ENCODE peak calls at places on chromosomes 16 and 17, in seven cellular contexts. D is cardiac muscle cell; F is HCT116; T is A549; N is esophagus muscularis mucosa; M is CD4-positive, CD25-positive, alpha-beta regulatory T cell; K is mammary epithelial cell. R is an unnamed sample.

GRCh38 chr17:61447358-61447757 is 4.9 kb upstream of the TBX4 start:
- DNase-seq in D (no peak), F (no peak), T (no peak), N (peak; percentile 45), M (no peak), K (no peak), R (no peak)

GRCh38 chr16:21950782-21951521 is 2.2 kb upstream of the UQCRC2 start:
- DNase-seq in D (peak; percentile 50), F (peak; percentile 36), T (peak; percentile 61), N (no peak), M (peak; percentile 59), K (peak; percentile 31), R (no peak)

GRCh38 chr16:31453255-31454204 is 5.8 kb upstream of the ARMC5 start:
- DNase-seq in D (peak; percentile 65), F (no peak), T (peak; percentile 70), N (no peak), M (no peak), K (peak; percentile 78), R (peak; percentile 83)

GRCh38 chr16:84479716-84480450 is 24.6 kb downstream of the MEAK7 start:
- DNase-seq in D (no peak), F (no peak), T (no peak), N (no peak), M (no peak), K (no peak), R (no peak)

GRCh38 chr17:1562178-1562643 is 381 bp downstream of the PITPNA start:
- DNase-seq in D (peak; percentile 40), F (no peak), T (no peak), N (no peak), M (no peak), K (no peak), R (no peak)

GRCh38 chr17:76097716-76098295 is 5.8 kb downstream of the EXOC7 start:
- DNase-seq in D (no peak), F (no peak), T (no peak), N (no peak), M (no peak), K (no peak), R (no peak)

GRCh38 chr17:57408064-57408811 is 151.9 kb downstream of the MSI2 start:
- DNase-seq in D (no peak), F (no peak), T (no peak), N (no peak), M (peak; percentile 65), K (no peak), R (no peak)

GRCh38 chr17:35011671-35012216 is 31.4 kb downstream of the LIG3 start:
- DNase-seq in D (no peak), F (no peak), T (no peak), N (no peak), M (no peak), K (no peak), R (no peak)

DNA sequence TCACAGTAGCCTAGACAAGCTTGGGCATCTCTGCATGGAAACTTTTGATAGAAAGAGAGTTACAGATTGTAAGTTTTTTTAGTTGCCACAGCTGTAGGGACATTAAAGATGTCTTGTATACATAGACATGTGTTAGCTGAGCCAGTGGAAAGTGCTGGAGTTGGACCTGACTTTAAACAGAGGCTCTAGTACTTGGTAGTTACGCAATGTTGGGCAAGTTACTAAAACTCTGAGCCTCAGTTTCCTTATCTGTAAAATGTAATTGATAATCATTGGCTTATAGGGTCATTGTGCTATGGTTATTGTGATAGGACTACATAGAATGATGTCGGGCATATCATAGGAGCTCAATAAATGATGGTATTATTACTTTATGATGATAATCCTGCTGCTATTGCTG is 225.8 kb upstream of the CPHXL start:
- DNase-seq in D (no peak), F (no peak), T (no peak), N (no peak), M (no peak), K (no peak), R (no peak)
- H3K4me1 ChIP-seq in D (no peaks in the 10 kb centered on the region), F (no peaks in the 10 kb centered on the region), T (no peaks in the 10 kb centered on the region), N (no peaks in the 10 kb centered on the region), M (no peaks in the 10 kb centered on the region), K (no peaks in the 10 kb centered on the region), R (no peaks in the 10 kb centered on the region)

GRCh38 chr17:44094701-44095387 is 24.3 kb downstream of the G6PC3 start:
- DNase-seq in D (no peak), F (no peak), T (no peak), N (no peak), M (no peak), K (no peak), R (no peak)

GRCh38 chr17:44093231-44093900 is 22.8 kb downstream of the G6PC3 start:
- DNase-seq in D (no peak), F (no peak), T (no peak), N (no peak), M (no peak), K (no peak), R (no peak)

GRCh38 chr17:44097110-44097810 is 26.2 kb downstream of the HDAC5 start:
- DNase-seq in D (peak; percentile 54), F (no peak), T (peak; percentile 55), N (no peak), M (no peak), K (no peak), R (no peak)

GRCh38 chr17:44095647-44096496 is 25.3 kb downstream of the G6PC3 start:
- DNase-seq in D (peak; percentile 97), F (no peak), T (peak; percentile 94), N (no peak), M (no peak), K (peak; percentile 68), R (peak; percentile 73)

DNA sequence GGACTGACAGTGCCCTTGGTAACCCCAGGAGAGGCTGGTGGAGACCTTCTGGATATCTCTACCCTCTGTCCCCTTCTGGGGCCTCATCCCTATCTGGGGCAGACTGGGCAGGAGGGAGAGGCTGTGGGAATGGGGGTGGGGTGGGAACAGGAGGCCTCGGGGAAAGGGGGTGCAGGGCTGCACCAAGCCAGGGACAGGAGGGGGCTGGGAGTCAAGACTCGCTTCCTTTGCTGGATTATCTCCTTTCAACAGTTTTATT is 24.8 kb downstream of the G6PC3 start:
- DNase-seq in D (no peak), F (no peak), T (no peak), N (no peak), M (no peak), K (no peak), R (no peak)
- H3K27ac ChIP-seq in D (peak overlapping the region; percentile 97), F (peak overlapping the region; percentile 93), T (peak overlapping the region; percentile 92), N (peak overlapping the region; percentile 85), M (no peak overlapping the region), K (no peak overlapping the region), R (peak overlapping the region; percentile 87)

GRCh38 chr17:63445571-63446217 is 412 bp downstream of the CYB561 start:
- DNase-seq in D (peak; percentile 64), F (peak; percentile 58), T (peak; percentile 76), N (no peak), M (no peak), K (peak; percentile 68), R (no peak)
- H3K4me1 ChIP-seq in D (peaks cover 20% of the 10 kb centered on the region), F (peaks cover 34% of the 10 kb centered on the region), T (peaks cover 15% of the 10 kb centered on the region), N (peaks cover 29% of the 10 kb centered on the region), M (peaks cover 16% of the 10 kb centered on the region), K (peaks cover 17% of the 10 kb centered on the region), R (peaks cover 62% of the 10 kb centered on the region)

DNA sequence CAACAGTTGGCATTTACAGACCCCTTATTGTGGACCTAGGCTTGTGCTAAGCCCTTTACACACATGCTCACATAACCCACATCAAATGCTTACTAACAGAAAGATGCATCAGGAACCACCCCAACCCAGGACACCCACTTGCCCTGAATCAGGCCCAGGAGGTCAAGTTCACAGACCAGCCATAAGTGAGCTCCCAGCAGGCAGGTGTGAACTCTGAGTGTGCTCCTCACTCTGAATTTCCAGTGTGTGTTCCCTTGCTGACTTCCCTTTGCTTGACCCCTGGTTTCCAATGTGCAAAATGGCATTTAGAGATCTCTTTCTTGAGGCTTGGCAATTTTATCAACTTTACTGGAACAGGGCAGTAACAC is 87.0 kb downstream of the BMERB1 start:
- DNase-seq in D (no peak), F (no peak), T (no peak), N (no peak), M (no peak), K (no peak), R (no peak)
- H3K27ac ChIP-seq in D (peak overlapping the region; percentile 12), F (no peak overlapping the region), T (peak overlapping the region; percentile 13), N (peak overlapping the region; percentile 81), M (no peak overlapping the region), K (no peak overlapping the region), R (peak overlapping the region; percentile 22)

DNA sequence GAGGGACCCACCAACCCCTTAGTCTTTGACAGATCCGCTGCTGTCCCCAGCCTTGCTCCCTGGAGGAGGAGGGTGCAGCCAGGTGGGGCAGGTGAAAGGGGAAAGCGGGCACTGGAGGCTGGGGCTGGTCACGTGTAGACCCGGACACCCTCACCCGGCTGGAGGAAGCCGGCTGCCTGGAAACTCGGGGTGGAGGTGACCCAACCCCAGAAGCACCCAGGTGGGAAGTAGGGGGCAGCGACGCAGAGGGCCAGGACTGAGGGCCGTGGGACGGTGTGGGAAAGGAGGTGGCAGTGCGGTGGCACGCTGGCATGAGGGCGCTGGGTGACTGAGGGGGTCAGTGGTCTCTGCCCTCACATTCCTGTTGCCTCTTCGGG is 2.7 kb downstream of the TRAF7 start:
- DNase-seq in D (no peak), F (no peak), T (no peak), N (no peak), M (no peak), K (no peak), R (no peak)
- H3K4me1 ChIP-seq in D (peaks cover 21% of the 10 kb centered on the region), F (peaks cover 73% of the 10 kb centered on the region), T (peaks cover 48% of the 10 kb centered on the region), N (peaks cover 57% of the 10 kb centered on the region), M (peaks cover 39% of the 10 kb centered on the region), K (peaks cover 71% of the 10 kb centered on the region), R (no peaks in the 10 kb centered on the region)

R was measured in right atrium auricular region.